ENCODE peak calls at places on chromosomes 5 and 9, in six cellular contexts. Y is A549, O is endothelial cell of umbilical vein, L is HepG2, S is GM12878, C is K562. F is an unnamed sample.

GRCh38 chr5:9861664-9862256 is 231.6 kb upstream of the TAS2R1 start:
- DNase-seq in Y (no peak), O (no peak), L (no peak), S (no peak), C (no peak), F (no peak)

GRCh38 chr5:66742896-66743247 is 146.7 kb downstream of the MAST4 start:
- DNase-seq in Y (no peak), O (no peak), L (no peak), S (no peak), C (no peak), F (no peak)

GRCh38 chr5:608286-609087 is 3.7 kb upstream of the CEP72 start:
- DNase-seq in Y (no peak), O (no peak), L (no peak), S (no peak), C (no peak), F (no peak)

GRCh38 chr9:125787715-125788114 is 40.5 kb downstream of the PBX3 start:
- DNase-seq in Y (no peak), O (no peak), L (no peak), S (no peak), C (no peak), F (no peak)

GRCh38 chr5:141875795-141876627 is 2.2 kb downstream of the PCDH1 start:
- DNase-seq in Y (no peak), O (peak; percentile 55), L (no peak), S (no peak), C (peak; percentile 90), F (no peak)

GRCh38 chr5:11684607-11685006 is 219.6 kb downstream of the CTNND2 start:
- DNase-seq in Y (no peak), O (no peak), L (no peak), S (no peak), C (no peak), F (no peak)

GRCh38 chr5:103774736-103775135 is 212.1 kb upstream of the NUDT12 start:
- DNase-seq in Y (no peak), O (no peak), L (no peak), S (no peak), C (no peak), F (no peak)

GRCh38 chr5:76542236-76542635 is 81.0 kb downstream of the F2RL2 start:
- DNase-seq in Y (no peak), O (no peak), L (no peak), S (no peak), C (no peak), F (no peak)

GRCh38 chr5:90050135-90050534 is 359.4 kb downstream of the CETN3 start:
- DNase-seq in Y (no peak), O (no peak), L (no peak), S (no peak), C (no peak), F (no peak)

GRCh38 chr9:107782381-107782780 is 292.8 kb upstream of the KLF4 start:
- DNase-seq in Y (no peak), O (no peak), L (no peak), S (no peak), C (no peak), F (peak; percentile 28)

GRCh38 chr5:133050500-133050899 is 1.3 kb upstream of the HSPA4 start:
- DNase-seq in Y (no peak), O (no peak), L (no peak), S (no peak), C (no peak), F (no peak)

GRCh38 chr5:96940586-96940985 is 4.7 kb downstream of the LNPEP start:
- DNase-seq in Y (no peak), O (no peak), L (no peak), S (no peak), C (no peak), F (no peak)

GRCh38 chr5:6202615-6203365 is 175.6 kb downstream of the MED10 start:
- DNase-seq in Y (peak; percentile 12), O (no peak), L (peak; percentile 19), S (no peak), C (peak; percentile 47), F (peak; percentile 15)

GRCh38 chr5:53714324-53715010 is 154.0 kb downstream of the NDUFS4 start:
- DNase-seq in Y (no peak), O (no peak), L (no peak), S (no peak), C (no peak), F (no peak)

GRCh38 chr9:134661299-134661698 is 19.7 kb downstream of the COL5A1 start:
- DNase-seq in Y (no peak), O (no peak), L (no peak), S (no peak), C (no peak), F (no peak)

GRCh38 chr9:81621111-81621510 is 68.2 kb downstream of the TLE1 start:
- DNase-seq in Y (no peak), O (no peak), L (no peak), S (no peak), C (no peak), F (no peak)

GRCh38 chr5:175689147-175689991 is 31.5 kb downstream of the HRH2 start:
- DNase-seq in Y (no peak), O (no peak), L (no peak), S (no peak), C (no peak), F (peak; percentile 88)

GRCh38 chr5:149895416-149896345 is 48.9 kb downstream of the PDE6A start:
- DNase-seq in Y (no peak), O (no peak), L (no peak), S (no peak), C (no peak), F (no peak)

GRCh38 chr5:60649288-60649917 is 50.6 kb downstream of the DEPDC1B start:
- DNase-seq in Y (peak; percentile 34), O (peak; percentile 48), L (peak; percentile 59), S (peak; percentile 15), C (no peak), F (peak; percentile 49)

GRCh38 chr9:121133104-121133816 is 58.5 kb downstream of the CNTRL start:
- DNase-seq in Y (no peak), O (no peak), L (peak; percentile 77), S (no peak), C (peak; percentile 34), F (no peak)

DNA sequence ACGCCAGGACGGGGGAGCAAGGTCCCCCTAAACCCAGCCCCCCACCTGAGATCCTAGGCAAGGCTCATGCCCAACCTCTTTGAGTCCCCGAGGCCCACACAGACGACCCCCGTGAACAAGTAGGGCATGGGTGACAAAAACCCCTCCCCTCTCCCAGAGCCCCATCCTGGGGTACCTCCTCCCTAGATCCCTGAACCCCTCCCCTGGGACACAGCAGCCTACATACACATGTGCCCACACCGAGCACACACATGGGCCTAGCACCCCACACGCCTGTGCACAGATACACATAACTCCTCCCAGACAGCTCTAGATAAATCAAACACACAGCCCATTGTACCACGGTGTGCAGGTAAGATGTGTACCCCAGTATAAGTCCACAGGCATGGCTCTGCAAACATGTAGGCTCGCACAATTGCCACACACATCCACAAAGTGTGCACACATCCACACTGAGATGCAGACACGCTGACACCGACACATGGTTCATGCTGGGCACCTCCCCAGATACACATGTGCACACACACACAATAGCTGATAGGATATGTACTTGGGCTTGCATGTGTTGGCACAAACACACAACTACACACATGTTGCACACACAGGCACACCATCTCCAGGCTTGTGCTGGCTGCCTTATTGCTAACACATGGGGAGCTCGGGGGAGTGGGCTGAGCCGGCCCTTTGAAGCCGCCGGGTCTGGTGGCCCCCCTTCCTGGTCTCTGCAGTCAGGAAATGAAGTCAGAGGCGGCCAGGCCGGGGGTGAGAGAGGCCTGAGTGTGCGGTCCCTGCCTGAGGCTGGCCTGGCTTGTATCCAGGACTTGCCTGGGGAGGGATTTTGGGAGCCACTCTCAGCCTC is 30.3 kb downstream of the GOLGA2 start:
- DNase-seq in Y (no peak), O (peak; percentile 61), L (peak; percentile 72), S (no peak), C (peak; percentile 59), F (peak; percentile 89)
- TF ChIP-seq MYC in Y (no peak), O (no peak), L (peak; percentile 26), S (no peak), C (no peak), F (no peak)

DNA sequence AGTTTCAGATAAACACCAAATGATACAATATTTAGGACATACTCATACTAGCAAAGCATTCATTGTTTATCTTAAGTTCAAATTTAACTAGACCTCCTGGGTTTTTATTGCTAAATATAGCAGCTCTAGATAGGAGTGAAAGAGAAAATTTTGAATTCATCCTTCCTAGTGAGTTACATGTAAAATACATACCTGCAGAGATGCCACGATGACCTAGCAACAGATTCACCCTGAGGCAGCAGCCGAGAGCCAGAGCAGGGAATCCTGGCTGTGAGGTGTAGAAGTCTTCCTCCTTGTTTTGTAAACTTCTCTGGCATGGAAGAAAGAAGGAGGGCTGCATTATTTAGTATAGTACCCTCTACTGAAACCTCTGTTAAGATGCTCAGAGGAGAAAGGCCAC is 25.9 kb upstream of the GABRP start:
- DNase-seq in Y (no peak), O (no peak), L (no peak), S (no peak), C (no peak), F (no peak)
- TF ChIP-seq CTCF in Y (no peak), O (no peak), L (no peak), S (no peak), C (no peak), F (no peak)

GRCh38 chr5:113336975-113337374 is 97.8 kb downstream of the TSSK1B start:
- DNase-seq in Y (peak; percentile 10), O (peak; percentile 78), L (peak; percentile 46), S (no peak), C (no peak), F (peak; percentile 76)
- TF ChIP-seq MAX in Y (no peak), O (no peak), L (no peak), S (no peak), C (no peak), F (no peak)

DNA sequence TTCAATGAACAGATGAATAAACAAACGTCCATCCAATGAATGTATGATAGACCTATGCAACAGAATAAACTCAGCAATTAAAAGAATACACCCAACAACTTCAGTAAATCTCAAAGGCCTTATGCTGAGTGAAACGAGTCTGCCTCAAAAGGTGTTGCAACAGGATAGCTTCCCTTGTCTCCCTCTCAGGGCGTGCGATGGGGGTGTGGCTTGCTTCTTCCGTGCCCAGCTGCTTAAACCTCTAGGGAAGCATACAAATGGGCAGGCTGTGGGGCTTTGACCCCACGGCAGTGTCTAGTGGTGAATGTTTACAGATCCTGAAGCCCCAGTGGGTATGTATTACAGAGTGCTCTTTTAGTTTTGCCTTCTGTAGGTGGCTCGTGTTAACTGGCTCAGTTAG is 87.0 kb upstream of the CCL21 start:
- DNase-seq in Y (no peak), O (no peak), L (no peak), S (no peak), C (no peak), F (peak; percentile 75)
- TF ChIP-seq MYC in Y (no peak), O (no peak), L (no peak), S (no peak), C (no peak), F (peak; percentile 46)

DNA sequence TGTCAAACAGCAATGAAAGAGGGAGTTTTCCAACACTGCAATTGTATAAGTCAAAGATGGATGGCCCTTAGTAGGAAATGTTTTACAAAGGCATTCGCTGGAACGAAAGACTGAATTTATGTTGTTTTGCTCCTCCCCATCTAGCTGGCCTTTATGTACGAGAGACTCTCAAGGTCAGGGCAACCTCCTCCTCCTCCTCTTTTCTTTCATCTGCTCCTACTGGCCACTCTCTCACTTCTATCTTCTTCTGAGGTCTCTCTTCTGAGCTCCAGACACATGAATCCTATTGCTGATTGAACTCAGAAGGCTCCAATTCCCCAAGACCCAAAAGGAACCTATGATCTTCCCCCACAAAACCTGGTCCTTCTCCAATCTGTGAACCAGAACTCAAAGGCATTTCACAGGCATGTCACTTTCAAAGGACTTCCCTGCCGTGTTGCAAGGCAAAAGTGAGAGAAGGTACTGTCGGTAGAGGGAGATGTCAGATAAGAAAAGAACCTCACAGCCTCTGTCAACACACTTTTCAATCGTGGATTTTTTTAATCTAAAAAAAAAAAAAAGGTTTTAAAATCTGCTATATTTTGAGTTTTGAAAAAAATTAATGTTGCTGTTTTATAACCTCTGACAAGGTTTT is 28.5 kb upstream of the PUM3 start:
- DNase-seq in Y (no peak), O (no peak), L (peak; percentile 49), S (no peak), C (no peak), F (peak; percentile 70)
- TF ChIP-seq CTCF in Y (peak; percentile 60), O (no peak), L (peak; percentile 72), S (peak; percentile 36), C (no peak), F (peak; percentile 64)

F was measured in NB4.